ENCODE peak calls at places on chromosomes 16 and 17, in ten cellular contexts. X is ovary, L is thyroid gland, W is body of pancreas, V is IMR-90, P is K562, E is tibial nerve, T is esophagus squamous epithelium, G is heart left ventricle, Q is Peyer's patch. D is an unnamed sample.

GRCh38 chr16:18958621-18959578 is 24.8 kb upstream of the TMC7 start:
- DNase-seq in P (no peak), W (no peak), Q (no peak), T (no peak), E (no peak), X (no peak), V (peak; percentile 3), G (no peak), L (no peak), D (no peak)

GRCh38 chr16:11052080-11052808 is 107.9 kb downstream of the CLEC16A start:
- DNase-seq in P (no peak), L (no peak), V (no peak), G (no peak), W (no peak), E (no peak), Q (peak; percentile 64), X (no peak), T (no peak), D (no peak)

GRCh38 chr16:25747160-25747758 is 55.5 kb downstream of the HS3ST4 start:
- DNase-seq in G (no peak), P (peak; percentile 22), L (no peak), W (no peak), X (no peak), V (no peak), T (no peak), E (no peak), Q (no peak), D (peak; percentile 16)

GRCh38 chr17:4162775-4163498 is 19.9 kb downstream of the CYB5D2 start:
- DNase-seq in E (no peak), P (no peak), G (no peak), Q (no peak), X (no peak), V (peak; percentile 13), T (no peak), W (no peak), L (peak; percentile 94), D (no peak)

GRCh38 chr17:29138184-29138955 is 41.8 kb downstream of the MYO18A start:
- DNase-seq in Q (peak; percentile 58), E (no peak), T (no peak), W (no peak), P (no peak), X (no peak), G (no peak), V (peak; percentile 68), L (no peak), D (no peak)

GRCh38 chr17:45231481-45232116 is 9.9 kb downstream of the FMNL1 start:
- DNase-seq in T (no peak), L (peak; percentile 37), Q (no peak), E (no peak), X (no peak), W (no peak), P (peak; percentile 79), V (no peak), G (no peak), D (no peak)

GRCh38 chr17:28567604-28568003 is 3.7 kb downstream of the PIGS start:
- DNase-seq in W (no peak), Q (no peak), P (no peak), X (no peak), E (no peak), V (no peak), L (no peak), T (no peak), G (no peak), D (no peak)

GRCh38 chr16:84543931-84544776 is 39.7 kb upstream of the MEAK7 start:
- DNase-seq in G (peak; percentile 24), V (peak; percentile 28), L (no peak), P (no peak), W (no peak), T (no peak), E (no peak), X (no peak), Q (no peak), D (no peak)

GRCh38 chr16:20774703-20775362 is 11.0 kb downstream of the ACSM3 start:
- DNase-seq in V (peak; percentile 53), T (no peak), Q (peak; percentile 79), X (peak; percentile 16), W (peak; percentile 76), G (peak; percentile 25), P (peak; percentile 58), L (peak; percentile 63), E (no peak), D (peak; percentile 80)

GRCh38 chr17:62819511-62820221 is 11.6 kb upstream of the MARCHF10 start:
- DNase-seq in V (peak; percentile 99), T (no peak), Q (peak; percentile 58), E (peak; percentile 65), L (peak; percentile 79), X (peak; percentile 53), G (peak; percentile 46), W (peak; percentile 78), P (no peak), D (peak; percentile 79)

GRCh38 chr16:80500116-80500859 is 40.5 kb upstream of the DYNLRB2 start:
- DNase-seq in X (no peak), V (no peak), Q (no peak), E (no peak), P (no peak), W (no peak), T (no peak), L (no peak), G (no peak), D (no peak)

GRCh38 chr16:80507538-80507937 is 33.3 kb upstream of the DYNLRB2 start:
- DNase-seq in W (peak; percentile 21), G (peak; percentile 62), E (no peak), L (no peak), V (no peak), Q (peak; percentile 47), P (no peak), X (no peak), T (no peak), D (no peak)

GRCh38 chr16:80503144-80503543 is 37.6 kb upstream of the DYNLRB2 start:
- DNase-seq in P (no peak), W (no peak), E (no peak), T (no peak), L (no peak), G (no peak), V (no peak), X (no peak), Q (no peak), D (no peak)
- H3K4me3 ChIP-seq in P (no peak overlapping the region), W (no peak overlapping the region), E (no peak overlapping the region), T (no peak overlapping the region), L (no peak overlapping the region), G (no peak overlapping the region), V (no peak overlapping the region), X (no peak overlapping the region), Q (no peak overlapping the region), D (no peak overlapping the region)

GRCh38 chr16:85453-85782 is 7.4 kb downstream of the MPG start:
- DNase-seq in W (no peak), E (no peak), Q (no peak), V (no peak), L (no peak), G (no peak), T (no peak), P (no peak), X (no peak), D (no peak)

GRCh38 chr16:86483-86952 is 8.5 kb downstream of the MPG start:
- DNase-seq in L (no peak), W (no peak), V (no peak), P (no peak), T (no peak), E (no peak), G (no peak), X (no peak), Q (no peak), D (no peak)

GRCh38 chr16:85865-86264 is 7.8 kb downstream of the MPG start:
- DNase-seq in V (no peak), W (no peak), G (no peak), Q (no peak), P (no peak), T (no peak), L (no peak), E (no peak), X (no peak), D (no peak)

GRCh38 chr16:83781-84615 is 6.0 kb downstream of the MPG start:
- DNase-seq in T (no peak), V (peak; percentile 28), X (no peak), Q (no peak), L (peak; percentile 94), E (no peak), G (no peak), W (no peak), P (no peak), D (no peak)

DNA sequence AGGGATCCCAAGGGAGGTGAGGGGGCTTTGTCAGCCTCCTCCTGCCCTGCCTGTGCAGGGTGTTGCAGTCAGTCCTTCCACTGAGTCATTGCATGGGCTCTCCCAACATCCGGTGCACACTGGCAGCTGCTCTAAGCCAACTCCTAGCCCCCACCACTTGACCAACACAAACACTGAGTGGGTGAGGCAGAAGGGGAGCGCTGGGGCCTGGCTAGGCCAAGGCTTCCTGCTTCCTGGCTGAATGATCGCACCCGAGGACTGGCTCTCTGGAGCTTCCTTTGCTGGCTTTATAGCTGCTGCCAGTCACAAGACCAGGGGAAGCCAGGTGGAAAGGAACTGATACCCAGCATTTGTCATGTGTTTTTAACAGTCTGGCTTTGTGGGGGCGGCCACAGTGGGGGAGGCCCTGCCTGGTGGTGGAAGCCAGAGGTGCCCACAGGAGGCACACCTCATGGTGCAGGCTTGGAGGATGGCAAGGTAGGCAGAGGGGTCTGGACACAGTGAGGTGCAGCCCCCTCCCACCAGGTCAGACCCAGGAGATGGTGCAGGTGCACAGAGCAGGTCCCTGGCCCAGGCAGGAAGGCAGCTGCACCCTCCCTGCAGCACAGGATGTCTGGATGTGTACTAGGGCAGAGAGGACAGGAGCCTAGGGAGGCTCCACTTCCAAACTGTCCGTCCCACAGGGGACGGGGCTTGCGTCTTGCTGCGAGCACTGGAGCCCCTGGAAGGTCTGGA is 6.9 kb downstream of the MPG start:
- DNase-seq in L (peak; percentile 97), T (no peak), W (peak; percentile 43), V (peak; percentile 96), E (peak; percentile 36), G (peak; percentile 72), P (no peak), X (peak; percentile 73), Q (peak; percentile 81), D (no peak)
- TF ChIP-seq POLR2A in L (no peak), T (no peak), W (no peak), V (peak; percentile 57), E (no peak), G (no peak), P (peak; percentile 29), X (no peak), Q (no peak), D (no peak)

GRCh38 chr17:75783803-75784472 is 668 bp upstream of the UNK start:
- DNase-seq in V (no peak), P (no peak), Q (peak; percentile 72), L (no peak), G (no peak), X (peak; percentile 72), T (no peak), E (no peak), W (peak; percentile 86), D (peak; percentile 40)
- H3K4me3 ChIP-seq in V (peak overlapping the region; percentile 36), P (peak overlapping the region; percentile 69), Q (peak overlapping the region; percentile 72), L (no peak overlapping the region), G (peak overlapping the region; percentile 71), X (peak overlapping the region; percentile 87), T (peak overlapping the region; percentile 69), E (peak overlapping the region; percentile 7), W (no peak overlapping the region), D (peak overlapping the region; percentile 74)

DNA sequence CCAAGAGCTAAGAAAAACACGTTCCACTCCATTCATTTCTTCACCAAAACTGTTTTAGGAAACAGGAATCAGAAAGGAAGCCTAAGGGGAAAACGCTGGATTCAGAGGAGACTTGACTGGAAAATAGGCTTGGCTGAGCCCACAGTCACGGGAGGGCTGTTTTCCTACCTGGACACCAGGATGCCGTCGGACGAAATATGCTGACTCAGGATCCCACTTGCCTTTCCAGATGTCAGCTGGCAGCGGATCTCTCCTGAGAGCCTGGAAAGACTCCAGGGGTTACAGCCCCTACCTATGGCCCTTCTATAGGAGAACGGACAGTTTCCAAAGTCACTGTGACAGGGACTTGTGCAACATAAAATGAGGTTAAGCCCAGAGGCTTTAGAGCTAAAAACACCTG is 245.1 kb downstream of the C16orf95 start:
- DNase-seq in E (no peak), T (no peak), V (no peak), L (no peak), G (no peak), X (no peak), W (no peak), Q (no peak), P (no peak), D (no peak)
- TF ChIP-seq POLR2A in E (no peak), T (no peak), V (no peak), L (no peak), G (no peak), X (no peak), W (no peak), Q (no peak), P (no peak), D (no peak)

D was measured in testis.